ENCODE peak calls at places on chromosomes 1 and 21, in six cellular contexts. One of them, this sample, is unnamed.

GRCh38 chr21:46393451-46393940 is 65.2 kb upstream of the DIP2A start:
- DNase-seq in ELF-1: no peak
- DNase-seq in stimulated activated CD8-positive, alpha-beta memory T cell treated with anti-CD3 and anti-CD28 coated beads, Interleukin-4, amount 100 ng/mL, for 1 hour: no peak
- DNase-seq in endodermal cell: no peak
- DNase-seq in HS-5: no peak
- DNase-seq in SJSA1: no peak
- DNase-seq in this sample: no peak

GRCh38 chr1:109237512-109237911 is 11.8 kb upstream of the CELSR2 start:
- DNase-seq in SJSA1: no peak
- DNase-seq in ELF-1: no peak
- DNase-seq in endodermal cell: no peak
- DNase-seq in stimulated activated CD8-positive, alpha-beta memory T cell treated with anti-CD3 and anti-CD28 coated beads, Interleukin-4, amount 100 ng/mL, for 1 hour: no peak
- DNase-seq in HS-5: no peak
- DNase-seq in this sample: no peak

GRCh38 chr21:38277501-38278111 is 20.8 kb downstream of the KCNJ15 start:
- DNase-seq in endodermal cell: no peak
- DNase-seq in stimulated activated CD8-positive, alpha-beta memory T cell treated with anti-CD3 and anti-CD28 coated beads, Interleukin-4, amount 100 ng/mL, for 1 hour: no peak
- DNase-seq in ELF-1: no peak
- DNase-seq in HS-5: peak
- DNase-seq in SJSA1: peak
- DNase-seq in this sample: no peak

GRCh38 chr1:198444792-198445191 is 95.7 kb downstream of the ATP6V1G3 start:
- DNase-seq in stimulated activated CD8-positive, alpha-beta memory T cell treated with anti-CD3 and anti-CD28 coated beads, Interleukin-4, amount 100 ng/mL, for 1 hour: no peak
- DNase-seq in ELF-1: no peak
- DNase-seq in SJSA1: no peak
- DNase-seq in HS-5: no peak
- DNase-seq in endodermal cell: no peak
- DNase-seq in this sample: no peak

GRCh38 chr1:11568687-11569086 is 85.5 kb downstream of the FBXO2 start:
- DNase-seq in stimulated activated CD8-positive, alpha-beta memory T cell treated with anti-CD3 and anti-CD28 coated beads, Interleukin-4, amount 100 ng/mL, for 1 hour: no peak
- DNase-seq in HS-5: peak
- DNase-seq in SJSA1: no peak
- DNase-seq in ELF-1: no peak
- DNase-seq in endodermal cell: no peak
- DNase-seq in this sample: no peak

GRCh38 chr21:30044447-30045064 is 104.8 kb upstream of the GRIK1 start:
- DNase-seq in HS-5: peak
- DNase-seq in stimulated activated CD8-positive, alpha-beta memory T cell treated with anti-CD3 and anti-CD28 coated beads, Interleukin-4, amount 100 ng/mL, for 1 hour: no peak
- DNase-seq in SJSA1: peak
- DNase-seq in endodermal cell: peak
- DNase-seq in ELF-1: no peak
- DNase-seq in this sample: no peak

GRCh38 chr1:5908461-5909375 is 83.5 kb downstream of the NPHP4 start:
- DNase-seq in ELF-1: no peak
- DNase-seq in SJSA1: no peak
- DNase-seq in HS-5: no peak
- DNase-seq in endodermal cell: peak
- DNase-seq in stimulated activated CD8-positive, alpha-beta memory T cell treated with anti-CD3 and anti-CD28 coated beads, Interleukin-4, amount 100 ng/mL, for 1 hour: no peak
- DNase-seq in this sample: no peak

GRCh38 chr1:200038645-200038986 is 11.1 kb downstream of the NR5A2 start:
- DNase-seq in stimulated activated CD8-positive, alpha-beta memory T cell treated with anti-CD3 and anti-CD28 coated beads, Interleukin-4, amount 100 ng/mL, for 1 hour: no peak
- DNase-seq in HS-5: no peak
- DNase-seq in SJSA1: no peak
- DNase-seq in endodermal cell: peak
- DNase-seq in ELF-1: peak
- DNase-seq in this sample: no peak

GRCh38 chr1:32666866-32667566 is 16.0 kb downstream of the RBBP4 start:
- DNase-seq in ELF-1: peak
- DNase-seq in SJSA1: no peak
- DNase-seq in stimulated activated CD8-positive, alpha-beta memory T cell treated with anti-CD3 and anti-CD28 coated beads, Interleukin-4, amount 100 ng/mL, for 1 hour: no peak
- DNase-seq in endodermal cell: no peak
- DNase-seq in HS-5: no peak
- DNase-seq in this sample: no peak

GRCh38 chr1:110548381-110548780 is 29.4 kb upstream of the KCNA10 start:
- DNase-seq in ELF-1: peak
- DNase-seq in SJSA1: no peak
- DNase-seq in endodermal cell: peak
- DNase-seq in stimulated activated CD8-positive, alpha-beta memory T cell treated with anti-CD3 and anti-CD28 coated beads, Interleukin-4, amount 100 ng/mL, for 1 hour: no peak
- DNase-seq in HS-5: no peak
- DNase-seq in this sample: no peak

GRCh38 chr1:74502432-74502831 is 10.0 kb downstream of the LRRC53 start:
- DNase-seq in endodermal cell: peak
- DNase-seq in stimulated activated CD8-positive, alpha-beta memory T cell treated with anti-CD3 and anti-CD28 coated beads, Interleukin-4, amount 100 ng/mL, for 1 hour: no peak
- DNase-seq in ELF-1: peak
- DNase-seq in SJSA1: no peak
- DNase-seq in HS-5: peak
- DNase-seq in this sample: no peak

GRCh38 chr1:223462047-223462446 is 68.8 kb downstream of the CCDC185 start:
- DNase-seq in SJSA1: no peak
- DNase-seq in stimulated activated CD8-positive, alpha-beta memory T cell treated with anti-CD3 and anti-CD28 coated beads, Interleukin-4, amount 100 ng/mL, for 1 hour: no peak
- DNase-seq in HS-5: no peak
- DNase-seq in endodermal cell: no peak
- DNase-seq in ELF-1: no peak
- DNase-seq in this sample: no peak

GRCh38 chr1:6783221-6783620 is 2.0 kb upstream of the CAMTA1 start:
- DNase-seq in ELF-1: no peak
- DNase-seq in SJSA1: no peak
- DNase-seq in endodermal cell: no peak
- DNase-seq in HS-5: no peak
- DNase-seq in stimulated activated CD8-positive, alpha-beta memory T cell treated with anti-CD3 and anti-CD28 coated beads, Interleukin-4, amount 100 ng/mL, for 1 hour: no peak
- DNase-seq in this sample: no peak

GRCh38 chr1:60387175-60387574 is 313.6 kb upstream of the C1orf87 start:
- DNase-seq in endodermal cell: no peak
- DNase-seq in stimulated activated CD8-positive, alpha-beta memory T cell treated with anti-CD3 and anti-CD28 coated beads, Interleukin-4, amount 100 ng/mL, for 1 hour: no peak
- DNase-seq in SJSA1: no peak
- DNase-seq in HS-5: no peak
- DNase-seq in ELF-1: no peak
- DNase-seq in this sample: no peak

GRCh38 chr1:203289281-203289981 is 15.9 kb upstream of the BTG2 start:
- DNase-seq in endodermal cell: peak
- DNase-seq in stimulated activated CD8-positive, alpha-beta memory T cell treated with anti-CD3 and anti-CD28 coated beads, Interleukin-4, amount 100 ng/mL, for 1 hour: peak
- DNase-seq in ELF-1: peak
- DNase-seq in SJSA1: no peak
- DNase-seq in HS-5: no peak
- DNase-seq in this sample: peak

GRCh38 chr1:206429421-206429820 is 40.9 kb upstream of the IKBKE start:
- DNase-seq in HS-5: no peak
- DNase-seq in stimulated activated CD8-positive, alpha-beta memory T cell treated with anti-CD3 and anti-CD28 coated beads, Interleukin-4, amount 100 ng/mL, for 1 hour: no peak
- DNase-seq in ELF-1: no peak
- DNase-seq in SJSA1: no peak
- DNase-seq in endodermal cell: no peak
- DNase-seq in this sample: no peak

This sample was measured in T-helper 22 cell.